ENCODE peak calls at places on chromosomes 5 and 9, in four cellular contexts. P, O, K and X are unnamed samples.

GRCh38 chr5:77066823-77067442 is 20.2 kb downstream of the ZBED3 start:
- DNase-seq in P (no peak), O (no peak), K (no peak), X (no peak)

GRCh38 chr9:98972641-98973545 is 29.2 kb downstream of the COL15A1 start:
- DNase-seq in P (no peak), O (no peak), K (no peak), X (no peak)

GRCh38 chr5:140801494-140801841 is 611 bp downstream of the PCDHA3 start:
- DNase-seq in P (no peak), O (no peak), K (no peak), X (no peak)

GRCh38 chr5:15116996-15117395 is 245.4 kb upstream of the ANKH start:
- DNase-seq in P (no peak), O (no peak), K (no peak), X (no peak)

GRCh38 chr5:112367400-112367799 is 51.7 kb downstream of the EPB41L4A start:
- DNase-seq in P (no peak), O (no peak), K (no peak), X (no peak)

GRCh38 chr5:140916325-140916724 is 9.8 kb upstream of the PCDHAC1 start:
- DNase-seq in P (no peak), O (no peak), K (no peak), X (no peak)

GRCh38 chr5:138506370-138507113 is 36.5 kb downstream of the ETF1 start:
- DNase-seq in P (no peak), O (no peak), K (no peak), X (no peak)

GRCh38 chr5:9790276-9790675 is 160.1 kb upstream of the TAS2R1 start:
- DNase-seq in P (no peak), O (no peak), K (no peak), X (no peak)

GRCh38 chr9:19184144-19184917 is 46.2 kb upstream of the DENND4C start:
- DNase-seq in P (peak; percentile 49), O (peak; percentile 61), K (peak; percentile 38), X (no peak)

GRCh38 chr9:94167055-94167346 is 82.7 kb downstream of the PTPDC1 start:
- DNase-seq in P (no peak), O (no peak), K (no peak), X (peak; percentile 54)

GRCh38 chr9:130932220-130933069 is 6.6 kb downstream of the FIBCD1 start:
- DNase-seq in P (no peak), O (peak; percentile 60), K (no peak), X (no peak)

GRCh38 chr5:174606646-174607045 is 117.7 kb upstream of the MSX2 start:
- DNase-seq in P (no peak), O (no peak), K (no peak), X (no peak)

GRCh38 chr9:37271679-37272078 is 150.8 kb upstream of the GRHPR start:
- DNase-seq in P (no peak), O (no peak), K (no peak), X (no peak)

GRCh38 chr5:143086851-143087637 is 316.4 kb downstream of the NR3C1 start:
- DNase-seq in P (no peak), O (no peak), K (no peak), X (no peak)

GRCh38 chr9:133275105-133276000 is at the start of gene ABO:
- DNase-seq in P (no peak), O (no peak), K (no peak), X (no peak)

GRCh38 chr5:128674837-128675446 is 136.9 kb upstream of the FBN2 start:
- DNase-seq in P (peak; percentile 37), O (peak; percentile 62), K (no peak), X (no peak)

GRCh38 chr9:109913461-109913810 is 133.4 kb downstream of the PALM2AKAP2 start:
- DNase-seq in P (no peak), O (no peak), K (no peak), X (no peak)